ENCODE peak calls at places on chromosome 3, in six cellular contexts. X is cardiac muscle cell, F is Panc1, Y is A549, L is lower lobe of right lung, D is dorsolateral prefrontal cortex. J is an unnamed sample.

GRCh38 chr3:111776844-111777483 is 82.1 kb upstream of the PHLDB2 start:
- DNase-seq in L (no peak), D (no peak), Y (no peak), X (no peak), F (no peak), J (no peak)

GRCh38 chr3:16841906-16842709 is 42.6 kb upstream of the PLCL2 start:
- DNase-seq in X (no peak), L (peak), Y (no peak), D (no peak), F (no peak), J (peak)

GRCh38 chr3:13343601-13344000 is 76.5 kb downstream of the NUP210 start:
- DNase-seq in D (no peak), Y (no peak), X (no peak), F (no peak), L (no peak), J (no peak)

GRCh38 chr3:45137656-45138181 is 8.5 kb downstream of the CDCP1 start:
- DNase-seq in D (no peak), Y (no peak), L (no peak), X (peak), F (no peak), J (no peak)

GRCh38 chr3:161560006-161560637 is 63.5 kb downstream of the OTOL1 start:
- DNase-seq in L (no peak), X (peak), D (peak), F (peak), Y (peak), J (peak)

GRCh38 chr3:197913981-197914380 is 36.0 kb upstream of the RPL35A start:
- DNase-seq in Y (no peak), F (no peak), X (no peak), L (no peak), D (no peak), J (no peak)

GRCh38 chr3:192260611-192261010 is 466.7 kb downstream of the FGF12 start:
- DNase-seq in L (no peak), D (no peak), Y (no peak), F (no peak), X (peak), J (no peak)

GRCh38 chr3:53161345-53161819 is 373 bp downstream of the PRKCD start:
- DNase-seq in F (no peak), L (peak), Y (no peak), X (no peak), D (no peak), J (peak)

GRCh38 chr3:152302521-152303021 is 33.8 kb downstream of the MBNL1 start:
- DNase-seq in L (peak), F (no peak), X (peak), Y (peak), D (no peak), J (peak)

GRCh38 chr3:111812680-111813079 is 46.4 kb upstream of the PHLDB2 start:
- DNase-seq in L (no peak), D (no peak), Y (no peak), F (no peak), X (peak), J (no peak)

GRCh38 chr3:67610458-67610857 is 44.0 kb downstream of the SUCLG2 start:
- DNase-seq in L (no peak), Y (peak), D (no peak), F (peak), X (peak), J (no peak)

GRCh38 chr3:15430624-15431023 is 3.2 kb downstream of the EAF1 start:
- DNase-seq in Y (no peak), F (no peak), D (no peak), L (no peak), X (no peak), J (no peak)

GRCh38 chr3:131250466-131250865 is 131.1 kb upstream of the NUDT16 start:
- DNase-seq in F (no peak), X (no peak), L (no peak), Y (peak), D (no peak), J (no peak)

GRCh38 chr3:176906046-176906905 is 291.0 kb downstream of the TBL1XR1 start:
- DNase-seq in F (no peak), L (no peak), Y (peak), D (no peak), X (peak), J (no peak)

GRCh38 chr3:50345586-50345985 is at the start of gene ZMYND10:
- DNase-seq in D (no peak), F (no peak), L (peak), X (peak), Y (peak), J (peak)

DNA sequence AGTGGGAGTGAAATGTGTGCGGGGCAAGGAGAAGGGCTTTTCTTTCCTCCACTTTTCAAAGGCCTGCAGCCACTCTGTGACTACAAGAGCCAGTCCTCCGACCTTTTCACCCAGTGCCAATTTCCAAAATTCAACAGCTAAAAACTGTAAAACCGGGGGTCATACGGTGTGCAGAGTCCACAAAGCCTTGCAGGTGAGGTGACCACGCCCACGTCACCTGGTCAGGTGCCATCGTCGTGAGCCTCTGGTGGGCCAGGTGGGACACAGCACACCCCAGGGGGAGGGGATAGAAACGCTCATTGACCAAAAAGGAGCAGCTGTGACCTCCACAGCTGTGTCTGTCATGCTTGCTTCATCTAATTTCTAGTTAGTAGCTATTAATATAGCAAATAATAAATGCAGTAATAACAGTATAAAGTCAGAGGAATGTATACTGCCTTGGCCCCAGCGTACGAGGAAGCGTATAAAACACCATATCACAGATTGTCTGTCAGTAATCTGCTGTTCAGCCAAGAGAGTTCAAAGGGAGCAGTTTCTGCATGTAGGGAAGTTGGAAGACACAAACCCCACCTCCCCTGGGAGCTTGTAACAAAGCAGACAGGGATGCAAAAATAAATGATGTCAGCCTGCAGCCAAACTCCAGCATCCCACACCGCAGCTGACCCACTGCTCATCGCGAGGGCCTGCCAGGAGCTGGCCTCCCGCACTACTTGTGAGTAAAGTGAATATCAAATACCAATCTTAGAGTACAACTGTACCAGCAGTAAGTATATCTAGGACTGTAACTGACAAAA is 86.7 kb downstream of the VGLL4 start:
- DNase-seq in F (no peak), X (peak), Y (no peak), D (peak), L (peak), J (peak)
- H3K4me3 ChIP-seq in F (no peak), X (no peak), Y (no peak), D (no peak), L (no peak), J (no peak)

DNA sequence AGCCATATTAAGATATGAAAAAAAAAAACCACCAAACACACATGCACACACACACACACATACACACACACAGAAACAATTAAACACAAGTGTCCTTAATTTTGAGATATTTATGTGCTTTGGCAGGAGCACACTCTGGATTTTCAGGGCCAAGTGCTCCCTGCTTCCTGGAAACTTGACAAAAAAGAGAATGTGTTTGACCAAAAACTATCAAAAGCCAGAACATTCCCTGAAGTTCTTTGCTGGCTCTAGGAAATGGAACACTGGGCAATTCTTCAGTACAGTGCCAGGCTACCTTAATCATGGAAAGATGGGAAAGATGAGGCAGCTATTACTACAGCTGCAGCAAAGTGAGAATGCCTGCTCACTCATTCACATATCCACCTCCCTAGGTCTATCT is 44.6 kb downstream of the P3H2 start:
- DNase-seq in F (no peak), L (no peak), Y (no peak), D (no peak), X (peak), J (no peak)
- H3K27ac ChIP-seq in F (peak), L (no peak), Y (peak), D (no peak), X (peak), J (peak)

DNA sequence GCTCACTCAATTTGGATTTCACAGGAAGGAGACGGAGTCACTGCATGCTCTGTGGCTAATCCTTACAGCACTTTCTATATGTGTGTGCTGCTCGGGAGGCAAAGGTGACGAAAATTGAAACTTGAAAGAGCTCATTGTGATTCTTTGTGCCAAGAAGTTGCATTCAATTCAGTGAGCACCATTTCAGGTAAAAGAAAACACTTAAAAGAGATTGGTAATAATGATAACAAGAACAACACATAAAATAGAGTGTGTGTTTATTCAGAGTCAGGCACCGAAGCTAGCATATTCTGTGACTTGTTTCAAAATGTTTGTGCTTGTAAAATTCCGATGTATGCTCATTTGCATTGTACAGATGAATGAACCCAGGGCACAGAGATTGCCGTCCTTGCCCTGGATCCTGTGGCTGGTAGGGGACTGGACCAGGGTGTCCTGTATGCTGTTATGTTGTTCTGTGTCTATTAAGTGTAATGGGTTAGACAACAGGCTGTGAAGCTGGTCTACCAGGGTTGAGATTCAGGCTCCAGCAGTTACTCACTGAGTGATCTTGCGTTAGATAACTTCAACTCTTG is 193.3 kb upstream of the PROK2 start:
- DNase-seq in D (no peak), F (no peak), L (no peak), Y (no peak), X (no peak), J (no peak)
- H3K4me3 ChIP-seq in D (no peak), F (no peak), L (no peak), Y (no peak), X (no peak), J (no peak)

GRCh38 chr3:173893835-173894234 is 496.3 kb downstream of the NLGN1 start:
- DNase-seq in F (no peak), X (no peak), D (no peak), L (no peak), Y (no peak), J (no peak)
- H3K27ac ChIP-seq in F (no peak), X (no peak), D (no peak), L (no peak), Y (no peak), J (no peak)

GRCh38 chr3:186617038-186617934 is 4.4 kb downstream of the AHSG start:
- DNase-seq in D (peak), F (peak), L (peak), Y (peak), X (peak), J (peak)
- H3K4me3 ChIP-seq in D (peak), F (peak), L (no peak), Y (peak), X (no peak), J (no peak)

DNA sequence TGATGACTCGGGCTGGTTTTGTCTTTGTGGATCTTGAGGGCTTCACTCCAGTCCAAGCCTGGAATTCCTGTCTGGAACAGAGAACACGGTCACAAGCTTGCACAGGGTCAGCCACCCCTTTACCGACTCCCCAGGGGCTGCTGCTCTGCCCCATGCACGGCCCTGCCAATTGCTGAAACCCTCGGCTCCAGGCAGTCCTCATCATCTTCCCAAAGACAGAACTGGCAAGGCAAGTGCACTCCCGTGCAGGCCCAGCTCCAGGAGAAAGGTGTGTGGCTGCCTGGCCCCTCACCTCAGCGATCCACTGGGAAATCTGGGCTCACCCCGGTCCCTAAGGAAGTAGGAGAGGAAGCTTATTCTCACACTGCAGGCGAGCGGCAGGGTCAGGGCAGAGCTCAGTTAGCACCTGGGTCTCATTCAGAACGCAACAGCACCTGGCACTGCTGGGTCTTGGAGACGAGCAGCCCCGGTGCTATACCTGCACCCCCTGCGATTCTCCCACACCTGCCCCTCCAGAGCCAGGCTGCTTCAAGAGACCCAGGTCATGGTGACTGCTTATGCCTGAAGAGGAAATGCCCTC is 7.2 kb downstream of the MAP6D1 start:
- DNase-seq in F (no peak), Y (no peak), D (no peak), L (no peak), X (no peak), J (peak)
- H3K27ac ChIP-seq in F (no peak), Y (no peak), D (peak), L (no peak), X (no peak), J (no peak)

GRCh38 chr3:86989611-86990010 is 1.3 kb downstream of the VGLL3 start:
- DNase-seq in F (no peak), D (no peak), X (no peak), L (no peak), Y (no peak), J (no peak)

GRCh38 chr3:86986666-86987420 is 4.1 kb downstream of the VGLL3 start:
- DNase-seq in X (peak), L (no peak), Y (no peak), D (no peak), F (no peak), J (no peak)

GRCh38 chr3:86988986-86989385 is 2.0 kb downstream of the VGLL3 start:
- DNase-seq in L (no peak), D (no peak), F (no peak), X (no peak), Y (no peak), J (no peak)

GRCh38 chr3:86987421-86987715 is 3.6 kb downstream of the VGLL3 start:
- DNase-seq in L (no peak), Y (no peak), D (no peak), X (no peak), F (no peak), J (no peak)

DNA sequence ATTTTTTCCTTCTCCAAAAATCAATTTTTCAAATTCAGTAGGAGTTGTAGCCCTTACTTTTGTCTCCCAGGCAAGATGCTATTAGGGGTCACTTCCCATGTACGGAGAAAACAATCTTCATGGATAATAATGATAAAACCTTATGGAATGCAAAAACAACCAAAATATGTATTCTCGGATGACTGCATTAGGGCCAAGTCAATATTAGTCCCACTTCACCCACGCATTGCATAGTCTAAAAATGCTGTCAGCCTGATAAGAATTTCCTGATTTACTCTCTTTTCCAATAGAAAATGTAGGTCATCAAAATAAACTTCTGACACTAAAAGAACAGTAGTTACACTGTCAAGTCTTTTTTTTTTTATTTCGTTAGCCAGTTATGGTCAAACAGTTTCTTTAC is 2.7 kb downstream of the VGLL3 start:
- DNase-seq in F (no peak), D (no peak), L (no peak), X (peak), Y (peak), J (no peak)
- H3K4me3 ChIP-seq in F (no peak), D (no peak), L (peak), X (no peak), Y (peak), J (no peak)

DNA sequence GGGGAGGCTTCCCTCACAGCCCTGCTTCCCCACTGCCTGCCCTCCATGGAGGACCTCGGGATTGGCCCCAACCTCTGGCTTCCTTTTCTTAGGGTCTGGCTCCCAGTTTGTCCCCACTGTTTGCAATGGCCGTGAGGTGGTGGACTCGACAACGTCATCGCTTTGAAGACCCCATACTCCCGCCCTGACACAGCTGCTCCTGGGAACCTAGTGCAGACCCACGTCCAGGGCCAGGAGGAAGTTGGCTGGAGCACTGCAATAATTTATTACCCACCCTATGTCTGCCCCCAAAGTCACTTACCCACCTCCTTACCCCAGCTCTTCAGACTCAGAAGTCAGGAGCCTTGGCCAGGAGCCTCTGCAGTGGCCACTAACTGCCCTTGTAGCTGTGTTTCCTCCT is 11.1 kb downstream of the GRM2 start:
- DNase-seq in D (no peak), X (no peak), L (no peak), Y (no peak), F (no peak), J (no peak)
- H3K27ac ChIP-seq in D (no peak), X (no peak), L (no peak), Y (no peak), F (no peak), J (no peak)

J was measured in aorta.